ENCODE peak calls at places on chromosome 2, in six cellular contexts. One of them, this sample, is unnamed. For H4K20me1, the result is how much of the 10 kb centered on the place peaks cover.

GRCh38 chr2:131045925-131046579 is 47.2 kb downstream of the FAM168B start:
- DNase-seq in SK-N-SH: no peak
- DNase-seq in IMR-90: no peak
- DNase-seq in PC-3: no peak
- DNase-seq in HepG2: no peak
- DNase-seq in fibroblast of lung: no peak
- DNase-seq in this sample: no peak

GRCh38 chr2:191845876-191846786 is 757 bp downstream of the CAVIN2 start:
- DNase-seq in fibroblast of lung: no peak
- DNase-seq in IMR-90: no peak
- DNase-seq in SK-N-SH: no peak
- DNase-seq in HepG2: peak
- DNase-seq in PC-3: no peak
- DNase-seq in this sample: no peak

GRCh38 chr2:158491072-158491471 is 34.3 kb downstream of the PKP4 start:
- DNase-seq in IMR-90: no peak
- DNase-seq in fibroblast of lung: no peak
- DNase-seq in SK-N-SH: no peak
- DNase-seq in PC-3: no peak
- DNase-seq in HepG2: no peak
- DNase-seq in this sample: no peak

GRCh38 chr2:191846787-191847620 is at the start of gene CAVIN2:
- DNase-seq in IMR-90: peak
- DNase-seq in HepG2: peak
- DNase-seq in PC-3: peak
- DNase-seq in fibroblast of lung: peak
- DNase-seq in SK-N-SH: no peak
- DNase-seq in this sample: no peak

GRCh38 chr2:100998235-100998573 is 3.9 kb upstream of the RPL31 start:
- DNase-seq in HepG2: no peak
- DNase-seq in fibroblast of lung: peak
- DNase-seq in PC-3: no peak
- DNase-seq in SK-N-SH: no peak
- DNase-seq in IMR-90: no peak
- DNase-seq in this sample: no peak

GRCh38 chr2:102313950-102314349 is 2.6 kb downstream of the IL1RL1 start:
- DNase-seq in PC-3: no peak
- DNase-seq in fibroblast of lung: peak
- DNase-seq in SK-N-SH: no peak
- DNase-seq in IMR-90: peak
- DNase-seq in HepG2: no peak
- DNase-seq in this sample: no peak

GRCh38 chr2:27627963-27628766 is 647 bp downstream of the CCDC121 start:
- DNase-seq in HepG2: peak
- DNase-seq in SK-N-SH: no peak
- DNase-seq in PC-3: peak
- DNase-seq in IMR-90: peak
- DNase-seq in fibroblast of lung: peak
- DNase-seq in this sample: peak

GRCh38 chr2:240431663-240432424 is 3.6 kb upstream of the GPC1 start:
- DNase-seq in fibroblast of lung: no peak
- DNase-seq in HepG2: no peak
- DNase-seq in IMR-90: no peak
- DNase-seq in PC-3: no peak
- DNase-seq in SK-N-SH: no peak
- DNase-seq in this sample: no peak

GRCh38 chr2:191913796-191914195 is 66.9 kb upstream of the CAVIN2 start:
- DNase-seq in PC-3: no peak
- DNase-seq in IMR-90: no peak
- DNase-seq in fibroblast of lung: no peak
- DNase-seq in SK-N-SH: no peak
- DNase-seq in HepG2: no peak
- DNase-seq in this sample: no peak

GRCh38 chr2:26772064-26773001 is 8.2 kb downstream of the SLC35F6 start:
- DNase-seq in SK-N-SH: peak
- DNase-seq in IMR-90: peak
- DNase-seq in fibroblast of lung: peak
- DNase-seq in HepG2: peak
- DNase-seq in PC-3: peak
- DNase-seq in this sample: no peak

GRCh38 chr2:177767768-177768167 is 304.8 kb downstream of the PDE11A start:
- DNase-seq in SK-N-SH: no peak
- DNase-seq in PC-3: no peak
- DNase-seq in IMR-90: no peak
- DNase-seq in fibroblast of lung: no peak
- DNase-seq in HepG2: no peak
- DNase-seq in this sample: no peak

GRCh38 chr2:158922610-158923009 is 45.8 kb upstream of the TANC1 start:
- DNase-seq in HepG2: no peak
- DNase-seq in IMR-90: no peak
- DNase-seq in PC-3: no peak
- DNase-seq in SK-N-SH: no peak
- DNase-seq in fibroblast of lung: no peak
- DNase-seq in this sample: no peak

GRCh38 chr2:5699963-5700362 is 7.8 kb downstream of the SOX11 start:
- DNase-seq in IMR-90: no peak
- DNase-seq in SK-N-SH: no peak
- DNase-seq in PC-3: no peak
- DNase-seq in fibroblast of lung: no peak
- DNase-seq in HepG2: no peak
- DNase-seq in this sample: peak

GRCh38 chr2:5696741-5697521 is 4.7 kb downstream of the SOX11 start:
- DNase-seq in HepG2: no peak
- DNase-seq in SK-N-SH: peak
- DNase-seq in IMR-90: peak
- DNase-seq in fibroblast of lung: peak
- DNase-seq in PC-3: no peak
- DNase-seq in this sample: peak

GRCh38 chr2:5697554-5697953 is 5.4 kb downstream of the SOX11 start:
- DNase-seq in HepG2: no peak
- DNase-seq in IMR-90: no peak
- DNase-seq in PC-3: no peak
- DNase-seq in fibroblast of lung: no peak
- DNase-seq in SK-N-SH: no peak
- DNase-seq in this sample: peak

GRCh38 chr2:5696351-5696740 is 4.2 kb downstream of the SOX11 start:
- DNase-seq in SK-N-SH: peak
- DNase-seq in IMR-90: peak
- DNase-seq in PC-3: no peak
- DNase-seq in fibroblast of lung: peak
- DNase-seq in HepG2: no peak
- DNase-seq in this sample: peak

GRCh38 chr2:5698171-5698570 is 6.0 kb downstream of the SOX11 start:
- DNase-seq in HepG2: no peak
- DNase-seq in PC-3: no peak
- DNase-seq in SK-N-SH: no peak
- DNase-seq in IMR-90: no peak
- DNase-seq in fibroblast of lung: no peak
- DNase-seq in this sample: peak
- H4K20me1 ChIP-seq in HepG2: under half
- H4K20me1 ChIP-seq in PC-3: under half
- H4K20me1 ChIP-seq in SK-N-SH: under half
- H4K20me1 ChIP-seq in IMR-90: under half
- H4K20me1 ChIP-seq in fibroblast of lung: under half
- H4K20me1 ChIP-seq in this sample: under half

GRCh38 chr2:190546734-190547133 is 12.2 kb upstream of the NEMP2 start:
- DNase-seq in IMR-90: no peak
- DNase-seq in PC-3: no peak
- DNase-seq in SK-N-SH: no peak
- DNase-seq in fibroblast of lung: no peak
- DNase-seq in HepG2: no peak
- DNase-seq in this sample: no peak

GRCh38 chr2:190547914-190548313 is 13.4 kb upstream of the NEMP2 start:
- DNase-seq in fibroblast of lung: no peak
- DNase-seq in SK-N-SH: no peak
- DNase-seq in IMR-90: no peak
- DNase-seq in HepG2: no peak
- DNase-seq in PC-3: no peak
- DNase-seq in this sample: no peak

GRCh38 chr2:190545756-190546385 is 11.3 kb upstream of the NEMP2 start:
- DNase-seq in SK-N-SH: no peak
- DNase-seq in fibroblast of lung: peak
- DNase-seq in HepG2: no peak
- DNase-seq in IMR-90: peak
- DNase-seq in PC-3: no peak
- DNase-seq in this sample: no peak

GRCh38 chr2:190540048-190540447 is 5.5 kb upstream of the NEMP2 start:
- DNase-seq in PC-3: no peak
- DNase-seq in IMR-90: no peak
- DNase-seq in HepG2: no peak
- DNase-seq in fibroblast of lung: peak
- DNase-seq in SK-N-SH: no peak
- DNase-seq in this sample: peak

GRCh38 chr2:190545082-190545481 is 10.6 kb upstream of the NEMP2 start:
- DNase-seq in PC-3: no peak
- DNase-seq in IMR-90: no peak
- DNase-seq in SK-N-SH: no peak
- DNase-seq in HepG2: no peak
- DNase-seq in fibroblast of lung: peak
- DNase-seq in this sample: no peak
- H3K4me3 ChIP-seq in PC-3: no peak
- H3K4me3 ChIP-seq in IMR-90: peak
- H3K4me3 ChIP-seq in SK-N-SH: no peak
- H3K4me3 ChIP-seq in HepG2: no peak
- H3K4me3 ChIP-seq in fibroblast of lung: peak
- H3K4me3 ChIP-seq in this sample: no peak

GRCh38 chr2:121595012-121595891 is 54.0 kb downstream of the CLASP1 start:
- DNase-seq in IMR-90: no peak
- DNase-seq in HepG2: no peak
- DNase-seq in PC-3: no peak
- DNase-seq in fibroblast of lung: no peak
- DNase-seq in SK-N-SH: no peak
- DNase-seq in this sample: no peak
- H4K20me1 ChIP-seq in IMR-90: under half
- H4K20me1 ChIP-seq in HepG2: under half
- H4K20me1 ChIP-seq in PC-3: under half
- H4K20me1 ChIP-seq in fibroblast of lung: under half
- H4K20me1 ChIP-seq in SK-N-SH: under half
- H4K20me1 ChIP-seq in this sample: under half

GRCh38 chr2:85974395-85974794 is 85.6 kb upstream of the ST3GAL5 start:
- DNase-seq in IMR-90: no peak
- DNase-seq in PC-3: no peak
- DNase-seq in HepG2: no peak
- DNase-seq in fibroblast of lung: peak
- DNase-seq in SK-N-SH: no peak
- DNase-seq in this sample: no peak
- H3K4me3 ChIP-seq in IMR-90: no peak
- H3K4me3 ChIP-seq in PC-3: no peak
- H3K4me3 ChIP-seq in HepG2: no peak
- H3K4me3 ChIP-seq in fibroblast of lung: no peak
- H3K4me3 ChIP-seq in SK-N-SH: no peak
- H3K4me3 ChIP-seq in this sample: no peak